ENCODE peak calls at places on chromosomes 11 and 22, in five cellular contexts. One of them, this sample, is unnamed.

GRCh38 chr11:96097844-96098421 is 174.0 kb upstream of the MTMR2 start:
- DNase-seq in mammary epithelial cell: peak; percentile 48
- DNase-seq in Peyer's patch: peak; percentile 51
- DNase-seq in adrenal gland: no peak
- DNase-seq in OCI-LY7: no peak
- DNase-seq in this sample: no peak

GRCh38 chr11:116851631-116852030 is 14.2 kb upstream of the APOA1 start:
- DNase-seq in mammary epithelial cell: no peak
- DNase-seq in Peyer's patch: no peak
- DNase-seq in adrenal gland: no peak
- DNase-seq in OCI-LY7: no peak
- DNase-seq in this sample: no peak

GRCh38 chr11:130772266-130773227 is 143.7 kb downstream of the SNX19 start:
- DNase-seq in mammary epithelial cell: peak; percentile 89
- DNase-seq in Peyer's patch: no peak
- DNase-seq in adrenal gland: no peak
- DNase-seq in OCI-LY7: no peak
- DNase-seq in this sample: no peak

GRCh38 chr11:120182357-120182756 is 28.5 kb upstream of the OAF start:
- DNase-seq in mammary epithelial cell: no peak
- DNase-seq in Peyer's patch: no peak
- DNase-seq in adrenal gland: no peak
- DNase-seq in OCI-LY7: no peak
- DNase-seq in this sample: peak; percentile 52

GRCh38 chr11:92383430-92383829 is 158.8 kb downstream of the FAT3 start:
- DNase-seq in mammary epithelial cell: peak; percentile 60
- DNase-seq in Peyer's patch: no peak
- DNase-seq in adrenal gland: no peak
- DNase-seq in OCI-LY7: no peak
- DNase-seq in this sample: no peak

GRCh38 chr11:77411238-77411637 is 62.7 kb downstream of the PAK1 start:
- DNase-seq in mammary epithelial cell: peak; percentile 20
- DNase-seq in Peyer's patch: peak; percentile 56
- DNase-seq in adrenal gland: peak; percentile 8
- DNase-seq in OCI-LY7: no peak
- DNase-seq in this sample: peak; percentile 71

GRCh38 chr11:13826505-13827278 is 135.8 kb upstream of the SPON1 start:
- DNase-seq in mammary epithelial cell: peak; percentile 83
- DNase-seq in Peyer's patch: no peak
- DNase-seq in adrenal gland: no peak
- DNase-seq in OCI-LY7: no peak
- DNase-seq in this sample: no peak

GRCh38 chr22:44730034-44730433 is 22.3 kb upstream of the ARHGAP8 start:
- DNase-seq in mammary epithelial cell: no peak
- DNase-seq in Peyer's patch: no peak
- DNase-seq in adrenal gland: no peak
- DNase-seq in OCI-LY7: no peak
- DNase-seq in this sample: no peak

GRCh38 chr11:134511255-134511654 is 99.2 kb upstream of the B3GAT1 start:
- DNase-seq in mammary epithelial cell: no peak
- DNase-seq in Peyer's patch: peak; percentile 13
- DNase-seq in adrenal gland: no peak
- DNase-seq in OCI-LY7: no peak
- DNase-seq in this sample: peak; percentile 22

GRCh38 chr11:14413307-14414072 is 54.5 kb upstream of the RRAS2 start:
- DNase-seq in mammary epithelial cell: peak; percentile 48
- DNase-seq in Peyer's patch: no peak
- DNase-seq in adrenal gland: peak; percentile 16
- DNase-seq in OCI-LY7: no peak
- DNase-seq in this sample: no peak

GRCh38 chr22:26681395-26681821 is 24.0 kb downstream of the MIAT start:
- DNase-seq in mammary epithelial cell: no peak
- DNase-seq in Peyer's patch: no peak
- DNase-seq in adrenal gland: no peak
- DNase-seq in OCI-LY7: no peak
- DNase-seq in this sample: no peak

GRCh38 chr22:37626144-37626543 is 13.3 kb upstream of the SH3BP1 start:
- DNase-seq in mammary epithelial cell: no peak
- DNase-seq in Peyer's patch: peak; percentile 55
- DNase-seq in adrenal gland: no peak
- DNase-seq in OCI-LY7: no peak
- DNase-seq in this sample: peak; percentile 90

GRCh38 chr22:45462034-45462655 is 40.5 kb upstream of the FBLN1 start:
- DNase-seq in mammary epithelial cell: no peak
- DNase-seq in Peyer's patch: peak; percentile 15
- DNase-seq in adrenal gland: no peak
- DNase-seq in OCI-LY7: peak; percentile 27
- DNase-seq in this sample: no peak

GRCh38 chr11:991034-991433 is 45.5 kb downstream of the MUC6 start:
- DNase-seq in mammary epithelial cell: no peak
- DNase-seq in Peyer's patch: no peak
- DNase-seq in adrenal gland: no peak
- DNase-seq in OCI-LY7: no peak
- DNase-seq in this sample: no peak

GRCh38 chr11:406796-407650 is 7.8 kb downstream of the SIGIRR start:
- DNase-seq in mammary epithelial cell: peak; percentile 81
- DNase-seq in Peyer's patch: peak; percentile 88
- DNase-seq in adrenal gland: peak; percentile 75
- DNase-seq in OCI-LY7: peak; percentile 94
- DNase-seq in this sample: peak; percentile 96

GRCh38 chr22:35319244-35319985 is 19.7 kb downstream of the TOM1 start:
- DNase-seq in mammary epithelial cell: no peak
- DNase-seq in Peyer's patch: peak; percentile 39
- DNase-seq in adrenal gland: no peak
- DNase-seq in OCI-LY7: no peak
- DNase-seq in this sample: no peak

GRCh38 chr11:101915811-101916291 is 471 bp downstream of the ANGPTL5 start:
- DNase-seq in mammary epithelial cell: peak; percentile 33
- DNase-seq in Peyer's patch: no peak
- DNase-seq in adrenal gland: no peak
- DNase-seq in OCI-LY7: peak; percentile 77
- DNase-seq in this sample: no peak

GRCh38 chr22:25030636-25031035 is 78.1 kb downstream of the KIAA1671 start:
- DNase-seq in mammary epithelial cell: no peak
- DNase-seq in Peyer's patch: no peak
- DNase-seq in adrenal gland: peak; percentile 89
- DNase-seq in OCI-LY7: no peak
- DNase-seq in this sample: peak; percentile 80

GRCh38 chr22:38700271-38700788 is 413 bp downstream of the JOSD1 start:
- DNase-seq in mammary epithelial cell: peak; percentile 74
- DNase-seq in Peyer's patch: peak; percentile 90
- DNase-seq in adrenal gland: peak; percentile 76
- DNase-seq in OCI-LY7: no peak
- DNase-seq in this sample: peak; percentile 93

GRCh38 chr11:15229069-15229468 is 114.3 kb downstream of the INSC start:
- DNase-seq in mammary epithelial cell: no peak
- DNase-seq in Peyer's patch: no peak
- DNase-seq in adrenal gland: no peak
- DNase-seq in OCI-LY7: no peak
- DNase-seq in this sample: no peak

GRCh38 chr11:102591160-102591718 is 33.9 kb downstream of the MMP20 start:
- DNase-seq in mammary epithelial cell: no peak
- DNase-seq in Peyer's patch: no peak
- DNase-seq in adrenal gland: no peak
- DNase-seq in OCI-LY7: no peak
- DNase-seq in this sample: no peak

GRCh38 chr11:73170140-73170539 is 28.0 kb upstream of the FCHSD2 start:
- DNase-seq in mammary epithelial cell: no peak
- DNase-seq in Peyer's patch: no peak
- DNase-seq in adrenal gland: no peak
- DNase-seq in OCI-LY7: peak; percentile 56
- DNase-seq in this sample: no peak

GRCh38 chr11:78784321-78785061 is 209.8 kb upstream of the NARS2 start:
- DNase-seq in mammary epithelial cell: peak; percentile 48
- DNase-seq in Peyer's patch: no peak
- DNase-seq in adrenal gland: no peak
- DNase-seq in OCI-LY7: no peak
- DNase-seq in this sample: no peak

GRCh38 chr11:121814962-121815361 is 301.1 kb downstream of the BLID start:
- DNase-seq in mammary epithelial cell: peak; percentile 83
- DNase-seq in Peyer's patch: no peak
- DNase-seq in adrenal gland: no peak
- DNase-seq in OCI-LY7: no peak
- DNase-seq in this sample: no peak

GRCh38 chr11:130606781-130607511 is 158.5 kb downstream of the ADAMTS15 start:
- DNase-seq in mammary epithelial cell: no peak
- DNase-seq in Peyer's patch: no peak
- DNase-seq in adrenal gland: no peak
- DNase-seq in OCI-LY7: no peak
- DNase-seq in this sample: peak; percentile 82

GRCh38 chr22:44901301-44901700 is 108.5 kb downstream of the PHF21B start:
- DNase-seq in mammary epithelial cell: no peak
- DNase-seq in Peyer's patch: no peak
- DNase-seq in adrenal gland: no peak
- DNase-seq in OCI-LY7: peak; percentile 8
- DNase-seq in this sample: no peak

GRCh38 chr11:118996926-118997626 is 862 bp upstream of the CENATAC start:
- DNase-seq in mammary epithelial cell: peak; percentile 16
- DNase-seq in Peyer's patch: no peak
- DNase-seq in adrenal gland: no peak
- DNase-seq in OCI-LY7: peak; percentile 69
- DNase-seq in this sample: no peak

GRCh38 chr11:128492461-128492860 is 94.9 kb downstream of the ETS1 start:
- DNase-seq in mammary epithelial cell: peak; percentile 40
- DNase-seq in Peyer's patch: no peak
- DNase-seq in adrenal gland: no peak
- DNase-seq in OCI-LY7: no peak
- DNase-seq in this sample: no peak

GRCh38 chr11:128493570-128493965 is 93.8 kb downstream of the ETS1 start:
- DNase-seq in mammary epithelial cell: no peak
- DNase-seq in Peyer's patch: no peak
- DNase-seq in adrenal gland: no peak
- DNase-seq in OCI-LY7: no peak
- DNase-seq in this sample: no peak

GRCh38 chr11:128494418-128495332 is 92.7 kb downstream of the ETS1 start:
- DNase-seq in mammary epithelial cell: no peak
- DNase-seq in Peyer's patch: no peak
- DNase-seq in adrenal gland: no peak
- DNase-seq in OCI-LY7: no peak
- DNase-seq in this sample: no peak

GRCh38 chr11:128491195-128491936 is 96.0 kb downstream of the ETS1 start:
- DNase-seq in mammary epithelial cell: no peak
- DNase-seq in Peyer's patch: no peak
- DNase-seq in adrenal gland: no peak
- DNase-seq in OCI-LY7: no peak
- DNase-seq in this sample: no peak

DNA sequence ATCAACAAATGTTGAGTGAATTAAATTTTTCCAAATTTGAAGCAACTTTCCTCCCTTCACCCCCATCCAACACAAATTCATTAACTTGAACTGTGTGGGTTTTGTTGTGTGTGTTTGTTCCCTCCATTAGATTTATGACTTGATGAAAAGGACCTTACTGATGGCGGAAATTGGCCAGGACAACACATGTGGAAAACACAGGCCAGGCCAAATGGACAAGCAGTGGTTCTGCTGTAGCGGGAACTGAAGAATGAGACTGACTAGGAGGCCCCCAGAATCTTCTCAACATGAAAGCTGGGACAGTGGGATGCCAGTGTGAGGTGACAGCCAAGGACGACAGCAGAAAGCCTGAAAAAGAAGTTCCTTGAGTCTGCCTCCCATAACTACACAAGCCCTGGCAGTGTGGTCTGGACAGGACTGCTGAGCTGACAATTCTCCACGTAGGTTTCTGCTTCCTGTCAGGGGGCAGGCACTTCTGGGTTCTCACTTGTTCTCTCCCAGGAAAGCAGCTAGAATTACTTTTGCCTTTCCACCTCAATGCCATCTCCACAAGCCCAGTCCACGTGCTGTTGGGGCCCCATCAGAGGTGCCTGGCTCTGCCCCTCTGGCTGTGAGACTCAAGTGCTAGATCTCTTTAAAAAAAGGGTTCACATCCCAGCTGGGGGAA is 94.3 kb downstream of the ETS1 start:
- DNase-seq in mammary epithelial cell: no peak
- DNase-seq in Peyer's patch: no peak
- DNase-seq in adrenal gland: no peak
- DNase-seq in OCI-LY7: no peak
- DNase-seq in this sample: no peak
- H3K4me1 ChIP-seq in mammary epithelial cell: peaks cover 49% of the 10 kb centered on the region
- H3K4me1 ChIP-seq in Peyer's patch: peaks cover 4% of the 10 kb centered on the region
- H3K4me1 ChIP-seq in adrenal gland: peaks cover 27% of the 10 kb centered on the region
- H3K4me1 ChIP-seq in OCI-LY7: peaks cover 70% of the 10 kb centered on the region
- H3K4me1 ChIP-seq in this sample: peaks cover 25% of the 10 kb centered on the region

GRCh38 chr11:68142028-68142412 is 20.8 kb upstream of the CHKA start:
- DNase-seq in mammary epithelial cell: no peak
- DNase-seq in Peyer's patch: no peak
- DNase-seq in adrenal gland: no peak
- DNase-seq in OCI-LY7: no peak
- DNase-seq in this sample: no peak
- H3K27ac ChIP-seq in mammary epithelial cell: no peak overlapping the region
- H3K27ac ChIP-seq in Peyer's patch: no peak overlapping the region
- H3K27ac ChIP-seq in adrenal gland: no peak overlapping the region
- H3K27ac ChIP-seq in OCI-LY7: no peak overlapping the region
- H3K27ac ChIP-seq in this sample: no peak overlapping the region

DNA sequence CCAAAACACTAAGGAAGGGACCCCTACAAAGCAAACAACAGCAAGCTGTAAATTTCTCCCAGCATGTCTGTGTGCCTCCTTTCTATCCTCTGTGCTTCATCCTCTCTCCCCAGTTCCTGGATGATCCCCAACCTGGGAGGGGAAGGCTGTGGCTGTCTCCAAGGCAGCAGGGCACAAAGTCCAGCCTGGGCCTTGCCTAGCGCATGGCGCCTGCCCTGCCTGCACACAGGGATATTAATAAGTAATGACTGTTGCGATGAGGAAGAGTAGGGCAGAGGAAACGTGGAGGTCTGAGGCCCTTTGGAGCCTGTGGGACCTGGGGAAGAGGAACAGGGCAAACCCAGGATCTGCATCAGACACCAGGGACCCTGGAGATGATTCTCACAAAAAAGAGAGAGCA is 2.0 kb downstream of the USH1C start:
- DNase-seq in mammary epithelial cell: no peak
- DNase-seq in Peyer's patch: peak; percentile 90
- DNase-seq in adrenal gland: no peak
- DNase-seq in OCI-LY7: no peak
- DNase-seq in this sample: no peak
- TF ChIP-seq CTCF in mammary epithelial cell: no peak
- TF ChIP-seq CTCF in Peyer's patch: no peak
- TF ChIP-seq CTCF in adrenal gland: no peak
- TF ChIP-seq CTCF in OCI-LY7: no peak
- TF ChIP-seq CTCF in this sample: no peak

DNA sequence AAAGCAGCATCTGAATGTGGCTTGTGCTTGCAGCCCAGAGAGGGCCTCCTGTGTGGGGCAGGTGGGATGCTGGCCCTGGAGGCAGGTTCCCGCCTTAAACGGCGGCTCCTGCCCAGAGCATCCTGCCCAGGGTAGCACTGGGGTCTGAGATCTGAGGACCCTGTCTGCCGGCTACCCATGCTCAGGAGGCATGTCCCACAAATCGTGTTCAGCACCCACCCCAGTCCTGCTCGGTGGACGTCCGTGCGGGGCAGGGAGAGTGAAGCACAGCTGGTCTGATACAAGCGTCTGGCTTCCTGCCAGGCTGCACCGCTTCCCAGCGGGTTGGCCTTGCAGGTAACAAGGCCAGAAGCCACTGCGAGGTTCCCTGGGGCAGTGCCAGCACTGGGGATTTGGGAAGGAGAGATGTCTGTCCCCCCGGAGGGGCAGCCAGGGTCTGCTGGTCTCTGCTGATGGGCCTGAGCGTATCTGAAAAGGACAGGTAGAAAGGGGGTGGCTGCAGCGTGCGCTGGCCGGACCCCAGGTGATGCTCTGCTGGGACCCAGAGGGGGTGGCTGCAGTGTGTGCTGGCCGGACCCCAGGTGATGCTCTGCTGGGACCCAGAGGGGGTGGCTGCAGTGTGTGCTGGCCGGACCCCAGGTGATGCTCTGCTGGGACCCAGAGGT is 3.6 kb downstream of the TRABD start:
- DNase-seq in mammary epithelial cell: no peak
- DNase-seq in Peyer's patch: no peak
- DNase-seq in adrenal gland: peak; percentile 74
- DNase-seq in OCI-LY7: peak; percentile 67
- DNase-seq in this sample: peak; percentile 88
- H3K4me1 ChIP-seq in mammary epithelial cell: peaks cover 50% of the 10 kb centered on the region
- H3K4me1 ChIP-seq in Peyer's patch: peaks cover 68% of the 10 kb centered on the region
- H3K4me1 ChIP-seq in adrenal gland: peaks cover 24% of the 10 kb centered on the region
- H3K4me1 ChIP-seq in OCI-LY7: peaks cover 69% of the 10 kb centered on the region
- H3K4me1 ChIP-seq in this sample: peaks cover 4% of the 10 kb centered on the region